ENCODE peak calls at places on chromosome 4, in six cellular contexts. V is cerebellum; Z is uterus; D is kidney; I is stimulated activated CD8-positive, alpha-beta memory T cell treated with anti-CD3 and anti-CD28 coated beads, Interleukin-4, amount 100 ng/mL, for 48 hours; Q is T-helper 17 cell. M is an unnamed sample.

GRCh38 chr4:54902261-54902660 is 223.1 kb downstream of the KDR start:
- DNase-seq in V (no peak), D (no peak), Z (no peak), I (no peak), Q (no peak), M (no peak)

GRCh38 chr4:82201303-82201702 is 172.5 kb downstream of the HNRNPD start:
- DNase-seq in D (no peak), I (no peak), Z (no peak), V (no peak), Q (no peak), M (no peak)

GRCh38 chr4:105145913-105146285 is 777 bp upstream of the TET2 start:
- DNase-seq in Q (peak; percentile 27), Z (no peak), D (peak; percentile 81), I (peak; percentile 55), V (peak; percentile 6), M (peak; percentile 78)

GRCh38 chr4:1334579-1334895 is 12.5 kb upstream of the UVSSA start:
- DNase-seq in Q (no peak), D (peak; percentile 61), V (no peak), I (no peak), Z (no peak), M (no peak)

GRCh38 chr4:139875456-139875855 is 209.8 kb downstream of the MGST2 start:
- DNase-seq in I (no peak), Z (no peak), Q (no peak), D (no peak), V (peak; percentile 28), M (no peak)

GRCh38 chr4:472881-473574 is 25.9 kb downstream of the ZNF721 start:
- DNase-seq in Q (peak; percentile 13), D (no peak), Z (no peak), I (no peak), V (no peak), M (no peak)

GRCh38 chr4:79959652-79960051 is 113.4 kb downstream of the ANTXR2 start:
- DNase-seq in I (no peak), Q (no peak), D (no peak), Z (no peak), V (no peak), M (no peak)

GRCh38 chr4:162274354-162274753 is 110.6 kb upstream of the FSTL5 start:
- DNase-seq in I (no peak), D (no peak), Q (no peak), Z (no peak), V (no peak), M (no peak)

GRCh38 chr4:100742045-100742444 is 224.2 kb upstream of the EMCN start:
- DNase-seq in D (no peak), V (no peak), Q (no peak), I (no peak), Z (no peak), M (no peak)

GRCh38 chr4:6674500-6675149 is 19.1 kb upstream of the S100P start:
- DNase-seq in I (peak; percentile 64), Q (no peak), V (peak; percentile 62), Z (no peak), D (no peak), M (peak; percentile 86)

GRCh38 chr4:30714408-30715031 is 5.6 kb upstream of the PCDH7 start:
- DNase-seq in V (no peak), I (no peak), D (no peak), Z (peak; percentile 46), Q (no peak), M (no peak)

GRCh38 chr4:181294421-181294820 is 948.8 kb upstream of the TENM3 start:
- DNase-seq in I (no peak), D (no peak), Q (no peak), V (no peak), Z (no peak), M (no peak)

GRCh38 chr4:3267576-3268394 is 18.8 kb downstream of the MSANTD1 start:
- DNase-seq in I (peak; percentile 13), V (peak; percentile 68), Z (no peak), D (peak; percentile 68), Q (no peak), M (peak; percentile 34)

GRCh38 chr4:5014007-5014682 is 5.1 kb downstream of the CYTL1 start:
- DNase-seq in I (no peak), D (peak; percentile 27), V (no peak), Z (no peak), Q (no peak), M (no peak)

GRCh38 chr4:127400736-127401346 is 231.9 kb upstream of the INTU start:
- DNase-seq in V (no peak), Z (peak; percentile 19), I (peak; percentile 56), Q (no peak), D (no peak), M (no peak)